ENCODE peak calls at places on chromosomes 16 and 17, in nine cellular contexts. D is endothelial cell of umbilical vein, W is prostate gland, V is H1, P is GM12878, K is vagina, T is sigmoid colon, B is stomach, R is suprapubic skin. Y is an unnamed sample.

GRCh38 chr17:62870581-62870964 is 62.5 kb upstream of the MARCHF10 start:
- DNase-seq in W (no peak), D (no peak), P (no peak), R (no peak), K (peak), T (no peak), V (peak), B (no peak), Y (no peak)

GRCh38 chr16:70480127-70481105 is 26.0 kb downstream of the FCSK start:
- DNase-seq in P (no peak), W (no peak), V (no peak), T (no peak), R (no peak), B (no peak), D (no peak), K (no peak), Y (no peak)

GRCh38 chr16:19001788-19002187 is 18.1 kb downstream of the TMC7 start:
- DNase-seq in P (no peak), T (no peak), W (no peak), V (no peak), B (no peak), D (no peak), R (no peak), K (no peak), Y (no peak)

GRCh38 chr17:47776330-47777197 is 43.5 kb downstream of the TBX21 start:
- DNase-seq in D (peak), B (no peak), R (no peak), P (no peak), T (no peak), W (no peak), V (no peak), K (no peak), Y (no peak)

GRCh38 chr17:17391575-17392370 is 85.0 kb upstream of the MED9 start:
- DNase-seq in W (no peak), B (no peak), T (no peak), K (no peak), V (no peak), R (no peak), P (peak), D (no peak), Y (no peak)

GRCh38 chr17:14101976-14102375 is 32.7 kb downstream of the COX10 start:
- DNase-seq in D (peak), W (peak), B (no peak), R (no peak), T (no peak), K (no peak), V (no peak), P (no peak), Y (no peak)

GRCh38 chr17:69579961-69580677 is 165.6 kb downstream of the MAP2K6 start:
- DNase-seq in R (no peak), W (no peak), D (no peak), V (no peak), B (no peak), T (no peak), P (no peak), K (no peak), Y (no peak)

GRCh38 chr16:27355610-27356009 is 41.8 kb downstream of the IL4R start:
- DNase-seq in D (peak), T (peak), V (peak), W (no peak), P (no peak), R (no peak), K (no peak), B (peak), Y (no peak)

GRCh38 chr16:68936729-68937631 is 93.6 kb downstream of the TANGO6 start:
- DNase-seq in R (no peak), T (no peak), V (no peak), P (no peak), W (peak), K (no peak), B (no peak), D (peak), Y (no peak)

GRCh38 chr17:80791758-80792284 is 199.8 kb upstream of the CHMP6 start:
- DNase-seq in T (peak), D (peak), V (no peak), B (peak), R (peak), K (no peak), P (no peak), W (no peak), Y (no peak)

GRCh38 chr17:45029758-45030423 is 21.5 kb downstream of the DCAKD start:
- DNase-seq in B (no peak), V (no peak), T (no peak), D (no peak), R (no peak), W (no peak), K (no peak), P (peak), Y (no peak)

DNA sequence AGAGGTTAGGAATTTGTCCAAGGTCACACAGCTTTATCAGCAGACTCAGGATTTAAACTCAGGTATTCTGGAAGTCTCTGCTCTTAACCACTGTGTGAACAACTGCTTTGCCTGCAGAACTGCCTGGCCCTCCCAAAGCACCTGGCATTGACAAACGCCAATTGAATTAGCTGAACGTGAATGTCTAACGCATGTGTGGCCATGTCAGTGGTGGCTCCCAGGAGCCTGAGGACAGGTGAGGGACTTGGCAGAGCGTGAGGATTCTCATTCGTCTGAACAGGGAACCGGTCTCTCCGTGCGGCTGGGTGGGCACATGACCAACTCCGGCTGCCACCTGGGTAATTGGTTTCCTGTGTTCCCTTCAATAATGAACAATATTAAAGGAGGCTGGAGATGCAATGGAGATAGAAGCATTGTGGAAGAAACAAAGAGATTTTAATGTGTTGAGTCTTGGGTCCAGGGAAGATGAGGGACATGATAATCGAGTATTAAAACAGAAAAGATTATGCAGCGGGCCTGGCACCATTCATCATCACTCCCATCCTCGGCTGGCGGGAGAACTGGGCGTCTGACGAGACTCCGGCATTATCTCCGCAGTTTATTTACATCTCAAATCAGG is 113.5 kb downstream of the NPIPB5 start:
- DNase-seq in V (peak), P (no peak), D (no peak), B (no peak), K (no peak), T (no peak), W (no peak), R (no peak), Y (peak)
- TF ChIP-seq POLR2A in V (no peak), P (no peak), D (no peak), B (no peak), K (no peak), T (no peak), W (no peak), R (no peak), Y (no peak)

DNA sequence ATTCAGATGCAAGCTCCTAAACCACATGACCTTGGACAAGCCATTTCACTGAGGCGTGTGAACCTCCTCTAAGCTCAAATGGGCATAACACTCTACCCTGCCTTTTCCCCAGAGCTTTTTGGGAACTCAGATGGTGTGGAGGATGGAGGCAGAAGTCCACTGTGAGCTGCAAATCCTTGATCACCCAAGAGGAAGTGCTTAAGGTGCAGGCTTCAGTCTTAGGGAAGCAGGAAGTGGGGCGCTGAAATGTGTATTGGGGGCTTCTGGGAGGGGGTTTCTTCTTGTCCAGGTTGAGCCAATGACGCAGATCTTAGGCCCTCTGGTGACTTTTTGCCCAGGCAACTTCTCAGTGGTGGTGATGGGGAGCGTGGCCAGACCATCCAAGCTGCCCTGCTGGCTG is 12.9 kb downstream of the CIITA start:
- DNase-seq in B (no peak), P (no peak), T (no peak), V (no peak), R (no peak), D (no peak), K (no peak), W (no peak), Y (no peak)
- H3K27ac ChIP-seq in B (no peak), P (peak), T (no peak), V (no peak), R (no peak), D (no peak), K (no peak), W (no peak), Y (no peak)

DNA sequence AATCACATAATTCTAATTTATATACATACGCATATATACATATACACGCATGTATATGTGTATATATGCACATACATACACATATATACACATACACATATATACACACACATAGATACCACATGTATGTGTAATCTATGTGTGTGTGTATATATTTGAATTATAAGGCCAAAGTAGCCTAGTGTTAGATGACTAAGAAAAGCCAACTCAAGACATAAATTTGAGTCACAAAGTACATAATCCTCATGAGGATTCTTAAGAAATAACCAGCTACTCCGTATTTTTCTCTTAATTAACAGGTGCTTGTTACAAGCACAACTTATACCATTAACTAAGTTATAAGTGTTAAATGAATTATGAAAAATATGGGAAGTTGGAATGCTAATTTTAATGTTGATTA is 84.9 kb downstream of the CACNG1 start:
- DNase-seq in D (no peak), W (no peak), K (no peak), T (no peak), R (no peak), V (no peak), P (no peak), B (no peak), Y (no peak)
- TF ChIP-seq POLR2AphosphoS5 in D (no peak), W (no peak), K (no peak), T (no peak), R (no peak), V (no peak), P (no peak), B (no peak), Y (no peak)

DNA sequence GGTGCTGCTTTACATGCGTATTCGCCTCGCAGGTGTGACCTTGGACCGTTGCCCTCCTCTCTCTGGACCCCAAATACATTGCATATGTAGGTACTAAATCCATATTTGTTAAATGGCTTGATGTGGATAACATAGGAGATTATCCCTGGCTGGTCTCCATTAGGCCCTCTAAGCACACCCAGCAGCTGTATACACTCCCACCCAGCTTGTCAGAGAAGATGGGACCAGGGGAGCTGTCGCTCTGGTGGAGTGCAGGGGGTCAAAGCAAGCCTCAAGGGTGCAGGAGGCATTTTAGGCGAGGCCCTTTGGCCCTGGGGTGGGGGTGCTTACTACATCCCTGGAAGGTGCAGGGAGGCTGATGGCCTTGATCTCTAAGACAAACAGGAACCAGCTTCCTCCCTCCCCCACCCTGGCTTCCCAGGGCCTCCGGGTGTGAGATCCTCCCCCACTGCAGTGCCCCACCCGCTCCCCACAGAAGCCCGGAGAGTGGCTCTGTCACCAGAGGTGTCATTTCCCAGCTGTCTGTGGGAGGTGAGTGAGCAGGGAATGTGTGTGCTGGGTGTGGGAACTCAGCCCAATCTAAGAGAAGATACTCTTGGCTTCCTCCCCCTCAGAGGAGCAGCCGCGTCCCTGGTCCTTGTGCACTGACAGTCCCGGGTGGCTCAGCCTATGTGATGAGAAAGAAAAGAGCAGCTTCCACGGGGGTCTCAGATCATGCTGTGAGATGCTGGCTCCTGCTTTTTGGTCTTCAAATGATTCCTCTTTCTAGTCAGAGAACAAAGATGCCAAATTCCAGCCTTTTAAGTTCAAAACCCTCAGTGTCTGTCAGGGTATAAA is 1.4 kb upstream of the VAMP2 start:
- DNase-seq in V (no peak), D (no peak), T (peak), W (peak), K (no peak), B (peak), P (no peak), R (peak), Y (no peak)
- TF ChIP-seq POLR2A in V (no peak), D (no peak), T (no peak), W (peak), K (no peak), B (no peak), P (no peak), R (no peak), Y (no peak)

DNA sequence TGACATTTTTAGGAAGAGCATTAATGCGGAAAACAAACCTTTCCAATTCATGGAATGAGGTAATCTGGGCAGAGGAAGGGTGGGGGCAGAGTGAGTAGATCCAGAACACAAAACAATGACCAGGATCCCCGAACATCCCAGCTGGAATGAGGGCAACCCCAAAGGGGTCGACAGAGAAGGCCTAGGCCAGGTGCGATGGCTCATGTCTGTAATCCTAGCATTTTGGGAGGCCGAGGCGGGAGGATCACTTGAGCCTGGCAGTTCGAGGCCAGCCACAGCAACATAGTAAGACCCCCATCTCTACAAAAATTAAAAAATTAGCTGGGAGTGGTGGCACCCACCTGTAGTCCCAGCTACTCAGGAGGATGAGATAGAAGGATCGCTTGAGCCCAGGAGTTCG is 64.7 kb downstream of the ZFHX3 start:
- DNase-seq in D (no peak), T (peak), W (no peak), P (no peak), R (peak), B (no peak), V (no peak), K (no peak), Y (no peak)
- H3K27ac ChIP-seq in D (no peak), T (no peak), W (peak), P (no peak), R (no peak), B (no peak), V (no peak), K (no peak), Y (no peak)

GRCh38 chr17:49216953-49217650 is 6.6 kb downstream of the ABI3 start:
- DNase-seq in W (no peak), V (no peak), T (peak), B (peak), D (no peak), K (no peak), P (no peak), R (no peak), Y (no peak)

GRCh38 chr17:49219987-49220386 is 9.5 kb downstream of the ABI3 start:
- DNase-seq in B (no peak), D (no peak), W (no peak), P (no peak), R (no peak), T (no peak), V (no peak), K (no peak), Y (no peak)

GRCh38 chr17:49217651-49218413 is 7.3 kb downstream of the ABI3 start:
- DNase-seq in R (no peak), P (peak), K (no peak), V (no peak), B (peak), D (no peak), T (peak), W (peak), Y (no peak)

GRCh38 chr17:49216482-49216881 is 6.0 kb downstream of the ABI3 start:
- DNase-seq in W (no peak), B (no peak), V (no peak), T (no peak), K (no peak), R (no peak), D (no peak), P (no peak), Y (no peak)

GRCh38 chr17:49218941-49219913 is 8.7 kb downstream of the ABI3 start:
- DNase-seq in B (peak), P (peak), D (no peak), V (peak), R (no peak), T (no peak), W (no peak), K (no peak), Y (no peak)
- TF ChIP-seq POLR2AphosphoS5 in B (no peak), P (no peak), D (no peak), V (no peak), R (no peak), T (no peak), W (no peak), K (no peak), Y (no peak)

DNA sequence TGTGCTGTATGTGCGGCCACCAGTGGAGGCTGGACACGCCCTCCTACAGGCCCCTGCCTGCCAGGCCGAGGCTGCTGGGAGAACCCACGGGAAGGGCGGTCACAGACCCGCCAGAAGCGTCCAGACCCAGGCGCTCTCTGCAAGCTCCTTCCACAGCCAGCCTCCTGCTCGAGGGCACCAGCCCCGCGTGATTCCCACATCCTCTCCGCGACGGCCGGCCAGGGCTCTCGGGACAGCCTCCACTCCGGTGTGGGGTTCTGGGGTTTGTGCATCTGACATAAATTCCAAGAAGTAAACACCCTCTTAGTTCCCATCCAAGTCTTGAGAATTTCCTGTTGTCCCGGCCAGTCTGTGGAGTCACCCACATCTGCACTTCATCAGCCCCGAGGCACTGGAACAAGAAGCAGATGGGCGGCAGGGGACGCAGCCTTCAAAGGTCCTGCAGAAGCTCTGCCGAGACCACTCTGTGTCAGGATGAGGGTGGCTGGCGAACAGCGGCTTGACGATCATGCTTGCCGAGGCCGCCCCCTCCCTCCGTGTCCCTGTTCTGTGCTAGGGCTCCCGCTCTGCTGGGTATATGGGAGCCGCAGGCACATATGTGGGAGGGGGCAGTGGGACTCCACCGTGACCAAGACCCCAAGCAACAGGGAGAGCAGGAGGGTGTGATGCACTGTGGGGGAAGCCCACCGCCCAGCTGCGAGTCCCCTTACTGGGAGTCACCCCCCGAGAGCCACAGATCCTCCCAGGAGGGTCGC is 2.4 kb upstream of the TMEM204 start:
- DNase-seq in V (no peak), R (peak), D (no peak), K (no peak), P (no peak), B (no peak), T (peak), W (peak), Y (no peak)
- TF ChIP-seq POLR2A in V (no peak), R (peak), D (no peak), K (no peak), P (no peak), B (no peak), T (no peak), W (no peak), Y (no peak)